ENCODE peak calls at places on chromosomes 12 and 14, in six cellular contexts. A is fibroblast of lung, I is psoas muscle, T is fibroblast of pulmonary artery, D is lower lobe of right lung, W is cardiac muscle cell. R is an unnamed sample.

GRCh38 chr12:122473543-122474323 is 27.0 kb downstream of the ZCCHC8 start:
- DNase-seq in A (peak), I (no peak), T (peak), D (no peak), W (no peak), R (no peak)

GRCh38 chr14:79476133-79476532 is 735.2 kb downstream of the DIO2 start:
- DNase-seq in A (no peak), I (no peak), T (no peak), D (no peak), W (no peak), R (no peak)

GRCh38 chr14:55901281-55901680 is 216.9 kb upstream of the PELI2 start:
- DNase-seq in A (peak), I (no peak), T (no peak), D (no peak), W (no peak), R (no peak)

GRCh38 chr12:6425588-6426531 is 18.9 kb upstream of the CD27 start:
- DNase-seq in A (no peak), I (no peak), T (no peak), D (no peak), W (no peak), R (no peak)

GRCh38 chr12:119444462-119445044 is 110.0 kb downstream of the CCDC60 start:
- DNase-seq in A (peak), I (peak), T (peak), D (peak), W (peak), R (peak)

GRCh38 chr12:102920271-102920670 is 3.2 kb upstream of the PAH start:
- DNase-seq in A (no peak), I (no peak), T (no peak), D (no peak), W (no peak), R (no peak)

GRCh38 chr12:94112116-94112515 is 36.3 kb upstream of the PLXNC1 start:
- DNase-seq in A (no peak), I (no peak), T (no peak), D (no peak), W (no peak), R (no peak)

GRCh38 chr14:104358528-104359300 is 220.3 kb downstream of the KIF26A start:
- DNase-seq in A (no peak), I (peak), T (no peak), D (peak), W (no peak), R (no peak)

GRCh38 chr12:124548854-124549378 is 18.5 kb downstream of the NCOR2 start:
- DNase-seq in A (peak), I (peak), T (peak), D (peak), W (no peak), R (peak)

GRCh38 chr12:31582155-31582554 is 8.8 kb downstream of the DENND5B start:
- DNase-seq in A (peak), I (no peak), T (peak), D (no peak), W (no peak), R (peak)

GRCh38 chr14:92785601-92786426 is 8.3 kb upstream of the GOLGA5 start:
- DNase-seq in A (peak), I (no peak), T (peak), D (no peak), W (no peak), R (peak)

GRCh38 chr14:75454963-75455546 is 27.2 kb downstream of the JDP2 start:
- DNase-seq in A (peak), I (peak), T (peak), D (peak), W (peak), R (peak)

GRCh38 chr12:108939594-108939993 is 59.7 kb downstream of the DAO start:
- DNase-seq in A (peak), I (no peak), T (peak), D (no peak), W (peak), R (peak)

GRCh38 chr14:102255401-102256190 is 49.4 kb downstream of the MOK start:
- DNase-seq in A (peak), I (no peak), T (peak), D (no peak), W (no peak), R (peak)

GRCh38 chr14:100203962-100204834 is 34.7 kb upstream of the YY1 start:
- DNase-seq in A (peak), I (no peak), T (peak), D (no peak), W (no peak), R (peak)

GRCh38 chr14:52547027-52547426 is 5.3 kb downstream of the TXNDC16 start:
- DNase-seq in A (no peak), I (no peak), T (no peak), D (no peak), W (no peak), R (no peak)

GRCh38 chr12:103840399-103840880 is 594 bp downstream of the NT5DC3 start:
- DNase-seq in A (peak), I (peak), T (no peak), D (peak), W (no peak), R (peak)

GRCh38 chr12:132123970-132124765 is 20.0 kb downstream of the DDX51 start:
- DNase-seq in A (no peak), I (no peak), T (no peak), D (no peak), W (no peak), R (no peak)

GRCh38 chr12:11877869-11878780 is 192.6 kb upstream of the BCL2L14 start:
- DNase-seq in A (peak), I (no peak), T (peak), D (no peak), W (peak), R (peak)

GRCh38 chr14:33647385-33647786 is 303.5 kb downstream of the EGLN3 start:
- DNase-seq in A (peak), I (no peak), T (peak), D (no peak), W (no peak), R (peak)

GRCh38 chr12:15831315-15831993 is 42.3 kb upstream of the EPS8 start:
- DNase-seq in A (no peak), I (no peak), T (no peak), D (no peak), W (no peak), R (no peak)

GRCh38 chr12:52971701-52972329 is 22.9 kb downstream of the KRT18 start:
- DNase-seq in A (peak), I (no peak), T (peak), D (no peak), W (no peak), R (peak)

DNA sequence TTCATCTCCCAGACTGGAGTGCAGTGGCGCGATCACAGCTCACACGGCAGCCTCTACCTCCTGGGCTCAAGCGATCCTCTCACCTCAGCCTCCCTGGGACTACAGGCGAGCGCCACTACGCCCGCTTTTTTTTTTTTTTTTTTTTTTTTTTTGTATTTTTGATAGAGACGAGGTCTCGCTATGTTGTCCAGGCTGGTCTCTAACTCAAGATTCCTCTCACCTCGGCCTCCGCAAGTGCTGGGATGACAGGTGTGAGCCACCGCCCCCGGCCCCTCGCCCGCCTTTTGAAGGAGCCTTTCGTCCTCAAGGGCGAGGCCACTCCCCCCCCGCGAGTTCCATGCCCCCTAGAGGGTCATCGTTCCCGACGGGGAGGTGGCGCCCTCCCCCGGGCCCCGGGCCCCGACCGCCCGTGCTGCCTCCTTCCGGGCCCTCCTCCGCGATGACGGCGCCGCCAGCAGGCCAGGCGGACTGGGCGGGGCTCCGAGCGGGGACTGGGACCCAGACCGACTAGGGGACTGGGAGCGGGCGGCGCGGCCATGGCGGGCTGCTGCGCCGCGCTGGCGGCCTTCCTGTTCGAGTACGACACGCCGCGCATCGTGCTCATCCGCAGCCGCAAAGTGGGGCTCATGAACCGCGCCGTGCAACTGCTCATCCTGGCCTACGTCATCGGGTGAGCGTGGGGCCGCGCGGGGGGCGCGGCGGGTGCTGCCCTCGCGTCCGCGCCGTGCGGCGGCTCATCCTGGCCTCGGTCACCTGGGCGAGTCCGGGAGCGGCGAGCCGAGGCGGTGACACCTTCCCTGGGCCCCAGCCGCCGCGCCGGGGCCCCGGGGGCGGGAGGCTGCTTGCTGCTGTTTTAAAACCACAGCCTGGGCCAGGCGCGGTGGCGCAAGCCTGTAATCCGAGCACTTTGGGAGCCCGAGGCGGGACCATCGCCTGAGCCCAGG is at the start of gene P2RX4:
- DNase-seq in A (peak), I (peak), T (peak), D (peak), W (peak), R (peak)
- TF ChIP-seq CTCF in A (no peak), I (no peak), T (no peak), D (peak), W (peak), R (no peak)

GRCh38 chr14:71021347-71022014 is 114.2 kb downstream of the PCNX1 start:
- DNase-seq in A (peak), I (no peak), T (peak), D (no peak), W (no peak), R (peak)
- H3K4me3 ChIP-seq in A (no peak), I (no peak), T (no peak), D (no peak), W (no peak), R (no peak)

GRCh38 chr12:19892186-19892585 is 452.9 kb downstream of the AEBP2 start:
- DNase-seq in A (no peak), I (no peak), T (no peak), D (no peak), W (no peak), R (peak)

GRCh38 chr12:19894049-19894448 is 454.8 kb downstream of the AEBP2 start:
- DNase-seq in A (peak), I (no peak), T (peak), D (no peak), W (no peak), R (peak)

GRCh38 chr12:19894803-19895202 is 455.5 kb downstream of the AEBP2 start:
- DNase-seq in A (peak), I (no peak), T (peak), D (no peak), W (no peak), R (no peak)

GRCh38 chr12:19895609-19896008 is 456.3 kb downstream of the AEBP2 start:
- DNase-seq in A (peak), I (no peak), T (no peak), D (no peak), W (no peak), R (peak)

GRCh38 chr12:19893514-19893913 is 454.2 kb downstream of the AEBP2 start:
- DNase-seq in A (peak), I (no peak), T (peak), D (no peak), W (no peak), R (peak)
- TF ChIP-seq CTCF in A (peak), I (no peak), T (peak), D (peak), W (peak), R (peak)

GRCh38 chr14:94292526-94292871 is 569 bp downstream of the SERPINA10 start:
- DNase-seq in A (no peak), I (no peak), T (no peak), D (no peak), W (no peak), R (no peak)

GRCh38 chr14:94291159-94291905 is 1.7 kb downstream of the SERPINA10 start:
- DNase-seq in A (no peak), I (no peak), T (no peak), D (no peak), W (no peak), R (no peak)

GRCh38 chr14:94291906-94292525 is 1.1 kb downstream of the SERPINA10 start:
- DNase-seq in A (no peak), I (no peak), T (no peak), D (no peak), W (no peak), R (no peak)

GRCh38 chr14:94288610-94289465 is 4.2 kb downstream of the SERPINA10 start:
- DNase-seq in A (no peak), I (no peak), T (no peak), D (no peak), W (no peak), R (no peak)

GRCh38 chr14:94290197-94290596 is 2.9 kb downstream of the SERPINA10 start:
- DNase-seq in A (no peak), I (no peak), T (no peak), D (no peak), W (no peak), R (no peak)
- H3K4me3 ChIP-seq in A (no peak), I (no peak), T (no peak), D (no peak), W (no peak), R (no peak)

GRCh38 chr14:90461425-90461824 is 64.6 kb downstream of the CALM1 start:
- DNase-seq in A (no peak), I (no peak), T (no peak), D (no peak), W (no peak), R (no peak)
- TF ChIP-seq CTCF in A (no peak), I (no peak), T (no peak), D (no peak), W (no peak), R (no peak)

GRCh38 chr14:96064866-96065265 is 25.7 kb downstream of the C14orf132 start:
- DNase-seq in A (no peak), I (no peak), T (no peak), D (no peak), W (no peak), R (no peak)

GRCh38 chr14:96067985-96068930 is 29.1 kb downstream of the C14orf132 start:
- DNase-seq in A (no peak), I (no peak), T (no peak), D (peak), W (no peak), R (no peak)

GRCh38 chr14:96062506-96062905 is 23.3 kb downstream of the C14orf132 start:
- DNase-seq in A (no peak), I (no peak), T (no peak), D (peak), W (no peak), R (no peak)

GRCh38 chr14:96066976-96067375 is 27.8 kb downstream of the C14orf132 start:
- DNase-seq in A (no peak), I (no peak), T (no peak), D (peak), W (no peak), R (no peak)

GRCh38 chr14:96065661-96066459 is 26.7 kb downstream of the C14orf132 start:
- DNase-seq in A (no peak), I (no peak), T (no peak), D (peak), W (no peak), R (no peak)
- H3K4me3 ChIP-seq in A (no peak), I (no peak), T (no peak), D (no peak), W (no peak), R (no peak)

R was measured in fibroblast of the aortic adventitia.